ENCODE peak calls at places on chromosomes 7 and 10, in six cellular contexts. W, S, Z, N, V and R are unnamed samples.
A peak's percentile ranks its signal among the peaks of the same experiment; 100 is the strongest.

GRCh38 chr7:13457790-13458189 is 531.7 kb downstream of the ETV1 start:
- DNase-seq in W (no peak), S (no peak), Z (no peak), N (no peak), V (no peak), R (no peak)

GRCh38 chr10:50972591-50972990 is 87.2 kb upstream of the A1CF start:
- DNase-seq in W (no peak), S (no peak), Z (no peak), N (peak; percentile 30), V (no peak), R (peak; percentile 65)

GRCh38 chr7:54864718-54865117 is 105.7 kb upstream of the SEC61G start:
- DNase-seq in W (no peak), S (no peak), Z (no peak), N (no peak), V (no peak), R (no peak)

GRCh38 chr10:52486840-52487611 is 172.9 kb downstream of the DKK1 start:
- DNase-seq in W (no peak), S (no peak), Z (no peak), N (no peak), V (no peak), R (no peak)

GRCh38 chr7:159115601-159116501 is 28.8 kb downstream of the VIPR2 start:
- DNase-seq in W (no peak), S (no peak), Z (no peak), N (no peak), V (no peak), R (no peak)

GRCh38 chr7:2722591-2722990 is 34.6 kb downstream of the AMZ1 start:
- DNase-seq in W (no peak), S (no peak), Z (no peak), N (no peak), V (no peak), R (no peak)

GRCh38 chr10:7576340-7576739 is 90.4 kb downstream of the ITIH5 start:
- DNase-seq in W (no peak), S (no peak), Z (no peak), N (no peak), V (no peak), R (no peak)

GRCh38 chr7:21941570-21942224 is 4.0 kb downstream of the CDCA7L start:
- DNase-seq in W (no peak), S (no peak), Z (no peak), N (peak; percentile 57), V (no peak), R (no peak)

GRCh38 chr10:84176351-84176750 is 2.8 kb downstream of the GPR15LG start:
- DNase-seq in W (no peak), S (no peak), Z (no peak), N (no peak), V (peak; percentile 35), R (no peak)

GRCh38 chr10:129966370-129966769 is 2.3 kb upstream of the EBF3 start:
- DNase-seq in W (peak; percentile 43), S (no peak), Z (no peak), N (no peak), V (no peak), R (no peak)

GRCh38 chr7:44955733-44956132 is 23.1 kb downstream of the MYO1G start:
- DNase-seq in W (no peak), S (no peak), Z (no peak), N (no peak), V (no peak), R (no peak)

GRCh38 chr7:25215694-25216335 is 12.5 kb downstream of the NPVF start:
- DNase-seq in W (no peak), S (peak; percentile 41), Z (no peak), N (no peak), V (no peak), R (no peak)

GRCh38 chr10:30784896-30785605 is 155.5 kb upstream of the LYZL2 start:
- DNase-seq in W (no peak), S (peak; percentile 94), Z (no peak), N (peak; percentile 68), V (peak; percentile 85), R (peak; percentile 68)

GRCh38 chr10:89535185-89536012 is at the start of gene SLC16A12:
- DNase-seq in W (no peak), S (peak; percentile 78), Z (no peak), N (no peak), V (peak; percentile 80), R (no peak)

GRCh38 chr7:14676896-14677295 is 225.7 kb downstream of the DGKB start:
- DNase-seq in W (no peak), S (no peak), Z (no peak), N (no peak), V (no peak), R (no peak)

GRCh38 chr10:91200314-91201212 is 19.9 kb upstream of the PCGF5 start:
- DNase-seq in W (no peak), S (no peak), Z (no peak), N (no peak), V (no peak), R (no peak)

GRCh38 chr7:119974972-119975371 is 298.0 kb upstream of the KCND2 start:
- DNase-seq in W (no peak), S (no peak), Z (no peak), N (no peak), V (no peak), R (no peak)
- H3K27me3 ChIP-seq in W (no peaks in the 10 kb centered on the region), S (no peaks in the 10 kb centered on the region), Z (no peaks in the 10 kb centered on the region), N (no peaks in the 10 kb centered on the region), V (no peaks in the 10 kb centered on the region), R (no peaks in the 10 kb centered on the region)

GRCh38 chr7:127474457-127474856 is 81.9 kb upstream of the ZNF800 start:
- DNase-seq in W (no peak), S (peak; percentile 32), Z (no peak), N (no peak), V (no peak), R (no peak)

GRCh38 chr7:127478040-127478386 is 85.5 kb upstream of the ZNF800 start:
- DNase-seq in W (no peak), S (peak; percentile 56), Z (no peak), N (no peak), V (no peak), R (no peak)

GRCh38 chr7:127476618-127477017 is 84.1 kb upstream of the ZNF800 start:
- DNase-seq in W (no peak), S (peak; percentile 8), Z (no peak), N (no peak), V (no peak), R (no peak)

GRCh38 chr7:127477285-127478039 is 85.0 kb upstream of the ZNF800 start:
- DNase-seq in W (no peak), S (no peak), Z (no peak), N (no peak), V (no peak), R (no peak)

GRCh38 chr7:127473409-127473808 is 80.9 kb upstream of the ZNF800 start:
- DNase-seq in W (no peak), S (no peak), Z (no peak), N (no peak), V (no peak), R (no peak)
- TF ChIP-seq POLR2AphosphoS5 in W (no peak), S (no peak), Z (no peak), N (no peak), V (no peak), R (no peak)

DNA sequence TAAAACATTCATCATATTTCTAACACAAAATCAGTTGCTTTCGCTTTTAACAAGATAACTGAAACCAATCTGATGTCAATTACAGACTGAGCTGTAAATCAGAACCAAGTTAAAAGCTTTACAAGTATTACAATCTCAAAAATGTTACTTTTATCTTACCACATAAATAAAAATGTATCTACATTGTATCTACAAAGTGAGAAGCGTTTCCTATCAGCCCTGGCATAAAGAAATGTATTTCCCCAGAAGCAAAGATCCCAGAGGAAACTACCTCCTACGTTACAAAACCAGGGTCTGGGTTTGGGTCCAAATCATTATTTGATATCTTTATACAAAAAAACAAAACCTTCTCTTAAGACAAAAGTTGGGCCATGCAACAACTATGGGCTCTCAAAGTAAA is 2.6 kb downstream of the SMURF1 start:
- DNase-seq in W (no peak), S (no peak), Z (no peak), N (no peak), V (no peak), R (no peak)
- H3K27ac ChIP-seq in W (peak overlapping the region; percentile 100), S (peak overlapping the region; percentile 98), Z (no peak overlapping the region), N (peak overlapping the region; percentile 99), V (no peak overlapping the region), R (peak overlapping the region; percentile 100)

GRCh38 chr10:69574571-69574978 is 1.4 kb upstream of the NEUROG3 start:
- DNase-seq in W (no peak), S (peak; percentile 77), Z (no peak), N (no peak), V (peak; percentile 77), R (no peak)
- H3K27me3 ChIP-seq in W (peaks cover 4% of the 10 kb centered on the region), S (peaks cover 100% of the 10 kb centered on the region), Z (peaks cover 33% of the 10 kb centered on the region), N (peaks cover 43% of the 10 kb centered on the region), V (peaks cover 100% of the 10 kb centered on the region), R (peaks cover 100% of the 10 kb centered on the region)